ENCODE peak calls at places on chromosome 7, in eight cellular contexts. R is activated effector memory CD4-positive, alpha-beta T cell treated with Interleukin-2 at 50 U/mL for 16 hours; Z is stimulated activated naive CD8-positive, alpha-beta T cell treated with anti-CD3 and anti-CD28 coated beads, Interleukin-15, amount 100 ng/mL, for 72 hours; W is fibroblast of gingiva; Q is fibroblast of lung; M is CD8-positive, alpha-beta memory T cell; D is stomach; E is kidney epithelial cell. A is an unnamed sample.

GRCh38 chr7:82234457-82235049 is 209.0 kb downstream of the CACNA2D1 start:
- DNase-seq in R (no peak), Z (no peak), W (peak), Q (peak), M (no peak), D (no peak), E (no peak), A (no peak)

GRCh38 chr7:27175005-27175625 is 995 bp upstream of the HOXA10 start:
- DNase-seq in R (no peak), Z (no peak), W (no peak), Q (no peak), M (no peak), D (no peak), E (no peak), A (no peak)

GRCh38 chr7:37248396-37248836 is 200.2 kb downstream of the ELMO1 start:
- DNase-seq in R (no peak), Z (no peak), W (no peak), Q (no peak), M (no peak), D (no peak), E (no peak), A (no peak)

GRCh38 chr7:106793015-106793651 is 71.9 kb upstream of the PIK3CG start:
- DNase-seq in R (no peak), Z (no peak), W (no peak), Q (no peak), M (peak), D (no peak), E (no peak), A (no peak)

GRCh38 chr7:101941481-101942383 is 124.3 kb downstream of the CUX1 start:
- DNase-seq in R (no peak), Z (no peak), W (peak), Q (peak), M (no peak), D (peak), E (peak), A (no peak)

GRCh38 chr7:11373546-11374142 is 400.0 kb downstream of the PHF14 start:
- DNase-seq in R (no peak), Z (no peak), W (no peak), Q (peak), M (no peak), D (no peak), E (no peak), A (no peak)

GRCh38 chr7:112089551-112089950 is 116.6 kb downstream of the DOCK4 start:
- DNase-seq in R (no peak), Z (no peak), W (no peak), Q (no peak), M (no peak), D (no peak), E (no peak), A (no peak)

GRCh38 chr7:50300336-50300735 is 4.2 kb upstream of the IKZF1 start:
- DNase-seq in R (no peak), Z (no peak), W (no peak), Q (no peak), M (no peak), D (no peak), E (no peak), A (no peak)

GRCh38 chr7:3408814-3409595 is 108.0 kb downstream of the SDK1 start:
- DNase-seq in R (no peak), Z (no peak), W (no peak), Q (peak), M (no peak), D (no peak), E (no peak), A (no peak)

GRCh38 chr7:100483728-100484635 is at the start of gene NYAP1:
- DNase-seq in R (peak), Z (no peak), W (peak), Q (peak), M (peak), D (peak), E (no peak), A (no peak)

GRCh38 chr7:19464241-19464640 is 244.6 kb downstream of the POLR1F start:
- DNase-seq in R (no peak), Z (no peak), W (no peak), Q (peak), M (no peak), D (no peak), E (no peak), A (no peak)

GRCh38 chr7:130276796-130277762 is 10.4 kb downstream of the CPA2 start:
- DNase-seq in R (no peak), Z (no peak), W (no peak), Q (peak), M (no peak), D (no peak), E (no peak), A (no peak)

GRCh38 chr7:113015038-113015645 is 71.5 kb downstream of the GPR85 start:
- DNase-seq in R (no peak), Z (no peak), W (peak), Q (peak), M (no peak), D (no peak), E (no peak), A (no peak)

GRCh38 chr7:134831862-134832261 is 52.4 kb downstream of the CALD1 start:
- DNase-seq in R (no peak), Z (no peak), W (no peak), Q (no peak), M (no peak), D (no peak), E (no peak), A (no peak)

GRCh38 chr7:104040666-104041065 is 51.2 kb upstream of the RELN start:
- DNase-seq in R (no peak), Z (no peak), W (no peak), Q (no peak), M (no peak), D (no peak), E (no peak), A (no peak)

GRCh38 chr7:41656357-41656756 is 46.5 kb downstream of the INHBA start:
- DNase-seq in R (no peak), Z (no peak), W (peak), Q (peak), M (no peak), D (no peak), E (no peak), A (no peak)

GRCh38 chr7:50684011-50684701 is 98.5 kb downstream of the GRB10 start:
- DNase-seq in R (no peak), Z (no peak), W (no peak), Q (no peak), M (no peak), D (no peak), E (no peak), A (no peak)

GRCh38 chr7:70674268-70675025 is 457.5 kb upstream of the GALNT17 start:
- DNase-seq in R (no peak), Z (no peak), W (no peak), Q (peak), M (no peak), D (no peak), E (no peak), A (no peak)

GRCh38 chr7:30164567-30164966 is 29.8 kb downstream of the MTURN start:
- DNase-seq in R (no peak), Z (no peak), W (peak), Q (peak), M (no peak), D (no peak), E (no peak), A (no peak)

GRCh38 chr7:26213821-26214515 is 12.4 kb downstream of the CBX3 start:
- DNase-seq in R (no peak), Z (no peak), W (no peak), Q (no peak), M (no peak), D (no peak), E (no peak), A (no peak)

GRCh38 chr7:149875396-149875795 is 1.6 kb downstream of the ATP6V0E2 start:
- DNase-seq in R (no peak), Z (no peak), W (no peak), Q (no peak), M (no peak), D (no peak), E (no peak), A (no peak)

GRCh38 chr7:150473902-150474301 is 23.5 kb downstream of the GIMAP8 start:
- DNase-seq in R (no peak), Z (no peak), W (no peak), Q (no peak), M (no peak), D (no peak), E (no peak), A (no peak)

GRCh38 chr7:4386190-4386589 is 295.9 kb upstream of the FOXK1 start:
- DNase-seq in R (no peak), Z (no peak), W (no peak), Q (no peak), M (no peak), D (peak), E (no peak), A (no peak)

GRCh38 chr7:150379590-150380379 is 655 bp downstream of the ZNF775 start:
- DNase-seq in R (no peak), Z (no peak), W (peak), Q (no peak), M (no peak), D (no peak), E (no peak), A (no peak)

GRCh38 chr7:12212051-12212485 is 974 bp downstream of the TMEM106B start:
- DNase-seq in R (no peak), Z (no peak), W (no peak), Q (peak), M (no peak), D (no peak), E (no peak), A (no peak)

GRCh38 chr7:106294334-106294733 is 9.6 kb upstream of the NAMPT start:
- DNase-seq in R (no peak), Z (no peak), W (no peak), Q (no peak), M (no peak), D (no peak), E (no peak), A (no peak)

GRCh38 chr7:24979470-24979862 is 512 bp downstream of the OSBPL3 start:
- DNase-seq in R (peak), Z (peak), W (peak), Q (no peak), M (peak), D (peak), E (no peak), A (peak)

GRCh38 chr7:70307544-70308106 is 709.4 kb downstream of the AUTS2 start:
- DNase-seq in R (no peak), Z (no peak), W (no peak), Q (no peak), M (no peak), D (no peak), E (no peak), A (no peak)

GRCh38 chr7:37289781-37290180 is 158.9 kb downstream of the ELMO1 start:
- DNase-seq in R (no peak), Z (no peak), W (no peak), Q (no peak), M (no peak), D (no peak), E (no peak), A (no peak)

GRCh38 chr7:53350241-53350640 is 314.8 kb downstream of the POM121L12 start:
- DNase-seq in R (no peak), Z (peak), W (no peak), Q (no peak), M (no peak), D (no peak), E (no peak), A (no peak)

GRCh38 chr7:137882806-137883205 is 36.0 kb upstream of the DGKI start:
- DNase-seq in R (no peak), Z (no peak), W (no peak), Q (peak), M (no peak), D (no peak), E (no peak), A (no peak)

GRCh38 chr7:43954524-43955228 is 28.4 kb downstream of the UBE2D4 start:
- DNase-seq in R (no peak), Z (no peak), W (peak), Q (peak), M (no peak), D (peak), E (peak), A (no peak)

GRCh38 chr7:158279539-158280466 is 307.8 kb downstream of the PTPRN2 start:
- DNase-seq in R (no peak), Z (no peak), W (no peak), Q (no peak), M (no peak), D (peak), E (no peak), A (no peak)

GRCh38 chr7:92006046-92006445 is 65.4 kb downstream of the AKAP9 start:
- DNase-seq in R (no peak), Z (no peak), W (no peak), Q (no peak), M (no peak), D (no peak), E (no peak), A (no peak)

GRCh38 chr7:115805458-115805857 is 225.1 kb downstream of the TFEC start:
- DNase-seq in R (no peak), Z (no peak), W (no peak), Q (peak), M (no peak), D (no peak), E (no peak), A (no peak)

GRCh38 chr7:1663243-1663642 is 6.8 kb upstream of the ELFN1 start:
- DNase-seq in R (no peak), Z (no peak), W (no peak), Q (no peak), M (no peak), D (no peak), E (no peak), A (no peak)

GRCh38 chr7:74401137-74401859 is 52.4 kb upstream of the GTF2IRD1 start:
- DNase-seq in R (peak), Z (peak), W (peak), Q (peak), M (peak), D (peak), E (no peak), A (peak)

GRCh38 chr7:92255308-92255707 is 9.5 kb downstream of the ANKIB1 start:
- DNase-seq in R (no peak), Z (no peak), W (peak), Q (peak), M (no peak), D (no peak), E (no peak), A (no peak)

A was measured in activated T-helper 2 cell treated with anti-CD3 and anti-CD28 coated beads, Interferon-gamma antibody, Interleukin-2, Interleukin-4, amounts not matched to agents 10 μg/mL and 5 μg/mL and 100 μg/mL, durations not matched to agents 14 hours and 24 hours and 36 hours.